ENCODE peak calls at places on chromosomes 12 and 14, in four cellular contexts. A is DND-41, E is PC-3, C is IMR-90. R is an unnamed sample.

GRCh38 chr12:116880817-116881324 is 370 bp downstream of the HRK start:
- DNase-seq in C (peak; percentile 45), A (no peak), E (peak; percentile 72), R (peak; percentile 93)

GRCh38 chr12:52925717-52926595 is 21.1 kb upstream of the KRT8 start:
- DNase-seq in E (peak; percentile 95), C (no peak), A (no peak), R (no peak)

GRCh38 chr14:93974833-93975232 is 1.5 kb downstream of the ASB2 start:
- DNase-seq in E (no peak), A (no peak), C (no peak), R (no peak)

GRCh38 chr14:50501642-50502041 is 30.7 kb downstream of the MAP4K5 start:
- DNase-seq in C (peak; percentile 81), E (peak; percentile 89), A (no peak), R (no peak)

GRCh38 chr12:704516-705242 is 41.4 kb upstream of the NINJ2 start:
- DNase-seq in C (no peak), A (no peak), E (no peak), R (no peak)

GRCh38 chr14:53613404-53614253 is 343.0 kb downstream of the BMP4 start:
- DNase-seq in C (peak; percentile 90), A (no peak), E (peak; percentile 92), R (peak; percentile 96)

GRCh38 chr14:64187331-64187730 is 106.8 kb downstream of the ESR2 start:
- DNase-seq in E (no peak), A (no peak), C (no peak), R (no peak)

GRCh38 chr14:74302634-74303569 is at the start of gene ABCD4:
- DNase-seq in C (peak; percentile 87), E (peak; percentile 94), A (peak; percentile 88), R (peak; percentile 94)

GRCh38 chr14:21087294-21088091 is 11.0 kb downstream of the ZNF219 start:
- DNase-seq in A (peak; percentile 68), E (peak; percentile 53), C (peak; percentile 98), R (peak; percentile 77)

GRCh38 chr12:132432721-132433577 is 57.0 kb upstream of the FBRSL1 start:
- DNase-seq in A (no peak), E (no peak), C (peak; percentile 15), R (no peak)

GRCh38 chr12:78406776-78407335 is 457.7 kb upstream of the SYT1 start:
- DNase-seq in A (no peak), E (no peak), C (peak; percentile 9), R (peak; percentile 39)

GRCh38 chr14:63421919-63422318 is 103.2 kb upstream of the GPHB5 start:
- DNase-seq in C (no peak), A (no peak), E (no peak), R (no peak)

DNA sequence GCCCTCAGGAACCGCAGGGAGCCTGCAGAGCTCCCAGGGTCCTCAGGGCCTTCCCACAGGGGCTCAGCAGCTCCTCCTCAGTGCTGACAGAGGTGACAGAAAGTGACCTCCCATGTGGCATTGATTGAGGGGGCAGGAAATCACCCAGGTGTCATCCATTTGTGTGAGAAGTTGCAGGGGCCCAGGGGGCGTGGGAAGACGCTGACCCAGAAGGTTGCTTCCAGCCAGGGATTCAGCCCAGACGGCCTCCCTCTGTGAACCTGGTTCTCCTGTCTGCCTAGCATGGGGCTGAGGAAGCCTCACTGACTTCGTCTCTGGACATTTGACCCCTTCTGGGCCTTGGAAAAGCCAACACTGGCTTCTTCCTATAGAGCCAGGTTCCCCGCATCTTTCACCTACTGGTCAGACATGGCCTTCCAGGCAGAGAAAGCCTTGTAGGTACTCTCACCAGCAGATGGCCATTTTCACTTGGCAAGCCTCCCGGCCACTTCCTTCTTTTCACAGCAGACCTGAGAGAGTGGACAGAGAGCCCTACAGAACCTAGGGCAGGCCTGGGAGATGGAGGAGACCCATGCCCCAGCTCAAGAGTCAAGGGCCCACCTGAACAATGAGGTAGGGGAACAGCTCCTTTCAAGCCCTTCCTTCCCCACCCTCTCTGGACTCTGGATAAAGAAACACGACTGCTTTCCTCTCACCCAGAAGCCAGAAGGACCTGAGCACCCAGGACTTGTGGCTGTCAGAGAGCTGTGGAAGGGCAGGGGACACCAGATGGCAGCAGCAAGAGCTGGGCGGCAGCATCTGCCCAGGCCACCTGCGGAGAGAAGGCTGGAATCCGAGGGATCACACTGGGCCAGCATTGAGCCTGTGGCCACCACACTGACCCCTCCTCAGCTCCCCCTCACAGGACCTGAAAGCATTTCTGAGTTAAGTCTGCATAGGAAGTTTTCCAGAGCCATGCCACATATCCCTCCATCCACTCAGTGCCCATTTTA is 377.8 kb downstream of the DPF3 start:
- DNase-seq in E (peak; percentile 60), C (peak; percentile 69), A (no peak), R (no peak)
- H2AFZ ChIP-seq in E (no peak overlapping the region), C (peak overlapping the region; percentile 83), A (no peak overlapping the region), R (no peak overlapping the region)

GRCh38 chr14:101761881-101762529 is 496 bp downstream of the PPP2R5C start:
- DNase-seq in C (no peak), A (peak; percentile 41), E (peak; percentile 21), R (peak; percentile 46)
- H2AFZ ChIP-seq in C (peak overlapping the region; percentile 91), A (peak overlapping the region; percentile 70), E (peak overlapping the region; percentile 66), R (peak overlapping the region; percentile 61)

GRCh38 chr14:103317251-103317650 is 16.8 kb upstream of the EIF5 start:
- DNase-seq in E (no peak), A (no peak), C (no peak), R (peak; percentile 63)
- H2AFZ ChIP-seq in E (no peak overlapping the region), A (no peak overlapping the region), C (peak overlapping the region; percentile 67), R (peak overlapping the region; percentile 45)

GRCh38 chr12:121560392-121561021 is 20.3 kb downstream of the KDM2B start:
- DNase-seq in C (no peak), A (no peak), E (no peak), R (peak; percentile 42)

DNA sequence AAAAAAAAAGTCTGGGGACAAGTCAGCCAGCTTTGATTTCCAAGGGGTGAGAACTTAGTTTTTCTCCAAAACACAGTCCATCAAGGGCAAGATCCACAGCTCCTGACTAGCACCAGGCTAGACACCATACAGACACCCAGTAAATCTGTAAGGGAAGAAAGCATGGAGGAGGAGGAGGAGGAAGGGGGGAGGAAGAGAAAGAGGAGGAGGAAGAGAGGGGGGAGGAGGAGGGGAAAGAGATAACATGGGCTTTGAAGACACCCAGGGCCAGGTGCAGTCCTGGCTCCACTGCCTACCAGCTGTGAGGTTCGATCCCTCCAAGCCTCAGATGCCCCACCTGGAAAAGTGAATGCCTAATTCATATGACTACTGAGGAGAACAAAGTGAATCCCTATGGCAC is 18.3 kb downstream of the KDM2B start:
- DNase-seq in A (no peak), C (no peak), E (no peak), R (peak; percentile 16)
- H2AFZ ChIP-seq in A (no peak overlapping the region), C (no peak overlapping the region), E (no peak overlapping the region), R (no peak overlapping the region)

GRCh38 chr12:119804011-119804641 is 73.0 kb downstream of the CIT start:
- DNase-seq in E (peak; percentile 87), C (peak; percentile 78), A (no peak), R (no peak)
- H2AFZ ChIP-seq in E (peak overlapping the region; percentile 14), C (peak overlapping the region; percentile 66), A (no peak overlapping the region), R (no peak overlapping the region)

DNA sequence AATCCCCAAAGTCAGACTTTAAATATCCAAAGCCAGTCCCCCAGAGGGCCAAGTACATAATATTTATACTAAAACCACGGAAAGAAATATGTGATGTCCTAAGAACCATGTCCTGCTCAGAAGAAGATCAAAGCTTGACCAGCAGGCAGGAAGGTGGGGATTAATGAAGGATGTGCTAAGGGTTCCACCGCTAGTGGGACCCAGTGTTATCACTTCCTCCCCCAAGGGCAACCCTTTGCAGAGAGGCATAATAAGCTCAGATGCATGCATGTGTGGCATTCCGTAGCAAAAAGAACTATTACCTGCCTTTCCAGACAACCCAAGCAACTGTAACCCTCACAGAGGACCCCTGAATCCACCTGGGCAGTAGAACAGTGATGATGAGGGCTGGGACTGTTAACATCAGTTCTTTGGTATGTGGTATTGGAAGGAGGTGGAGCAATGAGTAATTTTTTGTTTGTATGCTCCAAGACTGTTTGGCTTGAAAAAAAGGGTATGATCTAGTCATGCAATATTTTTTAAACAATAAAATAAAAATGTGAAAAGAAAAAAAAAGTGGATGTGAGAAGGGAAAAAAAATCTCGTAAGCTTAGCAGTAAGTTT is 71.7 kb upstream of the ETV6 start:
- DNase-seq in A (no peak), E (peak; percentile 64), C (peak; percentile 37), R (peak; percentile 13)
- H2AFZ ChIP-seq in A (no peak overlapping the region), E (no peak overlapping the region), C (no peak overlapping the region), R (no peak overlapping the region)

GRCh38 chr12:109137055-109137454 is 20.7 kb downstream of the ACACB start:
- DNase-seq in C (no peak), E (no peak), A (no peak), R (no peak)

GRCh38 chr12:109131522-109132050 is 15.2 kb downstream of the ACACB start:
- DNase-seq in E (no peak), A (no peak), C (no peak), R (peak; percentile 52)

GRCh38 chr12:109130755-109131521 is 14.6 kb downstream of the ACACB start:
- DNase-seq in C (no peak), A (no peak), E (no peak), R (peak; percentile 41)

GRCh38 chr12:109130297-109130696 is 13.9 kb downstream of the ACACB start:
- DNase-seq in E (no peak), C (no peak), A (no peak), R (no peak)

DNA sequence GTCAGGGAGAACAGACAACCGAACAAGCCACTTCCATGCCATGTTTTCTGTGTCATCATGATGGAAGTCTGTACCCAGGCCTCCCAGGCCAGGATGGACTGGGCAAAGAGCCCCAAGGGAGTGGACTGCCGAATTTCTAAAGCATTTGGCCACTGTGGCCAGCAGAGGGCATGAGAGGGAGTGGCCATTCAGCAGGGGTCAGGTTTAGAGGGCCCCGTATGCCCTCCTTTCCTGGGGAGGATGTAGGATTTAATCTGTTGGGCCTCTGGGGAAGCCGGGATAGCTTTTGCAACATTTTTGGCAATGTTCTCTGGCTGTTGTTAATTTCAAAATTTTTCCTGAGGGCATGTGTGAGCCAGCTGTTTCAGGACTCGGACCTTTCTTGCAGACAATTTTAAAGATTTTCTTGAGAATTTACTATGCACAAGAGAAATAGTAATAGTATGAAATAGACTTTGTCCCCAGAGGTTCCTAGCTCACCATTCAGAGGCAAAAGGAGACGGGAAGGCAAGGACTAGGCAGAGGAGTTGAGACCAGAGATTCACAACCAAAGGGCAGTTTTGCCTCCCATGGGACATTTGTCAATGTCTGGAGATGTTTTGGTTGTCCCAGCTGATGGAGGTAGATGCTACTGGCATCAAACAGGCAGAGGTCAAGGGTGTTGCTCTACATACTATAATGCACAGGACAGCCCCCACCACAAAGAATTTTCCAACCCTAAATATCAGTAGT is 18.0 kb downstream of the ACACB start:
- DNase-seq in E (peak; percentile 63), C (no peak), A (no peak), R (no peak)
- H2AFZ ChIP-seq in E (no peak overlapping the region), C (no peak overlapping the region), A (no peak overlapping the region), R (no peak overlapping the region)

GRCh38 chr12:110592078-110592477 is 9.0 kb upstream of the PPTC7 start:
- DNase-seq in C (no peak), A (no peak), E (no peak), R (no peak)
- H2AFZ ChIP-seq in C (no peak overlapping the region), A (no peak overlapping the region), E (no peak overlapping the region), R (peak overlapping the region; percentile 85)